ENCODE peak calls at places on chromosome 21, in four cellular contexts. One of them, this sample, is unnamed.

GRCh38 chr21:37207441-37208009 is 59.6 kb downstream of the VPS26C start:
- DNase-seq in GM12878: peak; percentile 82
- DNase-seq in K562: no peak
- DNase-seq in HepG2: peak; percentile 93
- DNase-seq in this sample: no peak

GRCh38 chr21:43994085-43994484 is 18.0 kb upstream of the TRAPPC10 start:
- DNase-seq in GM12878: no peak
- DNase-seq in K562: no peak
- DNase-seq in HepG2: no peak
- DNase-seq in this sample: no peak

GRCh38 chr21:28294046-28294445 is 698.6 kb downstream of the LTN1 start:
- DNase-seq in GM12878: no peak
- DNase-seq in K562: no peak
- DNase-seq in HepG2: no peak
- DNase-seq in this sample: no peak

GRCh38 chr21:25891596-25891995 is 156.8 kb downstream of the GABPA start:
- DNase-seq in GM12878: no peak
- DNase-seq in K562: no peak
- DNase-seq in HepG2: no peak
- DNase-seq in this sample: no peak

GRCh38 chr21:29487154-29487553 is 188.4 kb downstream of the BACH1 start:
- DNase-seq in GM12878: no peak
- DNase-seq in K562: no peak
- DNase-seq in HepG2: no peak
- DNase-seq in this sample: no peak

GRCh38 chr21:35226960-35227741 is 178.0 kb upstream of the RUNX1 start:
- DNase-seq in GM12878: peak; percentile 74
- DNase-seq in K562: no peak
- DNase-seq in HepG2: no peak
- DNase-seq in this sample: no peak

GRCh38 chr21:44024895-44025353 is 12.8 kb downstream of the TRAPPC10 start:
- DNase-seq in GM12878: no peak
- DNase-seq in K562: peak; percentile 77
- DNase-seq in HepG2: no peak
- DNase-seq in this sample: peak; percentile 65

GRCh38 chr21:34996304-34997081 is 52.6 kb downstream of the RUNX1 start:
- DNase-seq in GM12878: no peak
- DNase-seq in K562: peak; percentile 92
- DNase-seq in HepG2: no peak
- DNase-seq in this sample: no peak

GRCh38 chr21:31733521-31734149 is 1.7 kb upstream of the SCAF4 start:
- DNase-seq in GM12878: no peak
- DNase-seq in K562: peak; percentile 76
- DNase-seq in HepG2: no peak
- DNase-seq in this sample: no peak

GRCh38 chr21:43306911-43307676 is 119.8 kb downstream of the SIK1 start:
- DNase-seq in GM12878: peak; percentile 39
- DNase-seq in K562: peak; percentile 32
- DNase-seq in HepG2: peak; percentile 61
- DNase-seq in this sample: no peak

GRCh38 chr21:44567481-44568171 is 5.9 kb upstream of the KRTAP10-4 start:
- DNase-seq in GM12878: no peak
- DNase-seq in K562: no peak
- DNase-seq in HepG2: no peak
- DNase-seq in this sample: no peak

GRCh38 chr21:37128069-37128468 is 55.0 kb downstream of the TTC3 start:
- DNase-seq in GM12878: no peak
- DNase-seq in K562: no peak
- DNase-seq in HepG2: no peak
- DNase-seq in this sample: no peak

GRCh38 chr21:20998456-20998789 is 214 bp downstream of the NCAM2 start:
- DNase-seq in GM12878: no peak
- DNase-seq in K562: no peak
- DNase-seq in HepG2: no peak
- DNase-seq in this sample: no peak

GRCh38 chr21:44793269-44794030 is 8.2 kb downstream of the UBE2G2 start:
- DNase-seq in GM12878: no peak
- DNase-seq in K562: peak; percentile 84
- DNase-seq in HepG2: peak; percentile 57
- DNase-seq in this sample: peak; percentile 88

GRCh38 chr21:34865922-34866271 is 183.2 kb downstream of the RUNX1 start:
- DNase-seq in GM12878: peak; percentile 74
- DNase-seq in K562: no peak
- DNase-seq in HepG2: peak; percentile 16
- DNase-seq in this sample: no peak

GRCh38 chr21:35026617-35027557 is 22.2 kb downstream of the RUNX1 start:
- DNase-seq in GM12878: no peak
- DNase-seq in K562: peak; percentile 99
- DNase-seq in HepG2: peak; percentile 95
- DNase-seq in this sample: no peak

GRCh38 chr21:34345892-34346291 is 17.9 kb upstream of the KCNE2 start:
- DNase-seq in GM12878: no peak
- DNase-seq in K562: no peak
- DNase-seq in HepG2: no peak
- DNase-seq in this sample: no peak

GRCh38 chr21:36022704-36023103 is 37.6 kb downstream of the SETD4 start:
- DNase-seq in GM12878: no peak
- DNase-seq in K562: no peak
- DNase-seq in HepG2: no peak
- DNase-seq in this sample: no peak

GRCh38 chr21:29888437-29888836 is 51.4 kb downstream of the GRIK1 start:
- DNase-seq in GM12878: no peak
- DNase-seq in K562: no peak
- DNase-seq in HepG2: no peak
- DNase-seq in this sample: no peak

GRCh38 chr21:31893841-31894240 is 21.0 kb downstream of the HUNK start:
- DNase-seq in GM12878: no peak
- DNase-seq in K562: no peak
- DNase-seq in HepG2: no peak
- DNase-seq in this sample: no peak

GRCh38 chr21:17334478-17334877 is 178.4 kb upstream of the CXADR start:
- DNase-seq in GM12878: no peak
- DNase-seq in K562: no peak
- DNase-seq in HepG2: no peak
- DNase-seq in this sample: peak; percentile 16

GRCh38 chr21:44592446-44593365 is at the start of gene KRTAP10-6:
- DNase-seq in GM12878: no peak
- DNase-seq in K562: no peak
- DNase-seq in HepG2: no peak
- DNase-seq in this sample: no peak

GRCh38 chr21:29481081-29481480 is 182.4 kb downstream of the BACH1 start:
- DNase-seq in GM12878: no peak
- DNase-seq in K562: no peak
- DNase-seq in HepG2: no peak
- DNase-seq in this sample: no peak

GRCh38 chr21:14308234-14308633 is 74.7 kb downstream of the HSPA13 start:
- DNase-seq in GM12878: no peak
- DNase-seq in K562: no peak
- DNase-seq in HepG2: no peak
- DNase-seq in this sample: no peak

GRCh38 chr21:16592399-16592798 is 862.6 kb downstream of the USP25 start:
- DNase-seq in GM12878: no peak
- DNase-seq in K562: no peak
- DNase-seq in HepG2: no peak
- DNase-seq in this sample: no peak

GRCh38 chr21:34517491-34518245 is 5.7 kb upstream of the KCNE1 start:
- DNase-seq in GM12878: no peak
- DNase-seq in K562: peak; percentile 19
- DNase-seq in HepG2: peak; percentile 44
- DNase-seq in this sample: no peak

GRCh38 chr21:15437873-15438272 is 291.9 kb upstream of the USP25 start:
- DNase-seq in GM12878: peak; percentile 46
- DNase-seq in K562: no peak
- DNase-seq in HepG2: no peak
- DNase-seq in this sample: no peak

GRCh38 chr21:14952916-14953315 is 111.9 kb downstream of the NRIP1 start:
- DNase-seq in GM12878: no peak
- DNase-seq in K562: no peak
- DNase-seq in HepG2: no peak
- DNase-seq in this sample: no peak

GRCh38 chr21:24375201-24375600 is 1232.1 kb downstream of the MRPL39 start:
- DNase-seq in GM12878: no peak
- DNase-seq in K562: peak; percentile 9
- DNase-seq in HepG2: no peak
- DNase-seq in this sample: no peak

GRCh38 chr21:30425826-30426225 is at the start of gene KRTAP13-3:
- DNase-seq in GM12878: no peak
- DNase-seq in K562: no peak
- DNase-seq in HepG2: no peak
- DNase-seq in this sample: no peak

GRCh38 chr21:34670220-34670961 is 1.6 kb downstream of the CLIC6 start:
- DNase-seq in GM12878: no peak
- DNase-seq in K562: no peak
- DNase-seq in HepG2: no peak
- DNase-seq in this sample: no peak

GRCh38 chr21:34881421-34881820 is 167.7 kb downstream of the RUNX1 start:
- DNase-seq in GM12878: no peak
- DNase-seq in K562: no peak
- DNase-seq in HepG2: no peak
- DNase-seq in this sample: no peak

GRCh38 chr21:28261291-28261690 is 731.4 kb downstream of the LTN1 start:
- DNase-seq in GM12878: no peak
- DNase-seq in K562: no peak
- DNase-seq in HepG2: no peak
- DNase-seq in this sample: no peak

GRCh38 chr21:27258222-27258621 is 291.3 kb upstream of the ADAMTS5 start:
- DNase-seq in GM12878: no peak
- DNase-seq in K562: no peak
- DNase-seq in HepG2: no peak
- DNase-seq in this sample: no peak
- TF ChIP-seq TARDBP in GM12878: no peak
- TF ChIP-seq TARDBP in K562: no peak
- TF ChIP-seq TARDBP in HepG2: no peak
- TF ChIP-seq TARDBP in this sample: no peak

GRCh38 chr21:33019885-33020557 is 5.7 kb upstream of the OLIG2 start:
- DNase-seq in GM12878: no peak
- DNase-seq in K562: no peak
- DNase-seq in HepG2: no peak
- DNase-seq in this sample: no peak
- TF ChIP-seq BHLHE40 in GM12878: no peak
- TF ChIP-seq BHLHE40 in K562: no peak
- TF ChIP-seq BHLHE40 in HepG2: no peak
- TF ChIP-seq BHLHE40 in this sample: no peak

GRCh38 chr21:45970674-45971486 is 10.7 kb upstream of the COL6A1 start:
- DNase-seq in GM12878: no peak
- DNase-seq in K562: peak; percentile 68
- DNase-seq in HepG2: peak; percentile 33
- DNase-seq in this sample: peak; percentile 85
- TF ChIP-seq TARDBP in GM12878: no peak
- TF ChIP-seq TARDBP in K562: no peak
- TF ChIP-seq TARDBP in HepG2: no peak
- TF ChIP-seq TARDBP in this sample: no peak

DNA sequence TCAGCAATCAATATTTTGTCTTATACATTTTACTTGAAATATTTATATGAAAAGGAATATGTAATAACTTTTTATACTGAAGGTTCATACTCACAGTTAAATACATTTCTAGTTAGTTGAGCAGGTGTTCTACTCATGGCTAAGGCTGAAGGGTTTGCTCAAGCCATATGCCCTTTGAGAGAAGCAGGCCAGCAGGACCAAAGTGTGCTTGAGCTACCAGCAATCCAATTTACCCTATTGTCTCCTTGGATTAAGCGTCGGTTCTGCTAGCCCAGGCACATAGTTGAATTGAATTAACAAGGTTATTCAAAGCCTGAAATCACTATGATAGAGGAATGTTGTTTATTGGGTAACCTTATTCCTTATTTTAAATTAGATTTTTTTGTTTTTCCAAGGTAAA is 151.5 kb upstream of the BACE2 start:
- DNase-seq in GM12878: no peak
- DNase-seq in K562: no peak
- DNase-seq in HepG2: no peak
- DNase-seq in this sample: no peak
- TF ChIP-seq BHLHE40 in GM12878: no peak
- TF ChIP-seq BHLHE40 in K562: no peak
- TF ChIP-seq BHLHE40 in HepG2: no peak
- TF ChIP-seq BHLHE40 in this sample: no peak

GRCh38 chr21:8990326-8991087 is 1530.9 kb upstream of the TPTE start:
- DNase-seq in GM12878: no peak
- DNase-seq in K562: peak; percentile 86
- DNase-seq in HepG2: peak; percentile 94
- DNase-seq in this sample: no peak
- TF ChIP-seq TARDBP in GM12878: no peak
- TF ChIP-seq TARDBP in K562: no peak
- TF ChIP-seq TARDBP in HepG2: no peak
- TF ChIP-seq TARDBP in this sample: no peak

GRCh38 chr21:38910390-38911008 is 104.8 kb downstream of the ETS2 start:
- DNase-seq in GM12878: no peak
- DNase-seq in K562: no peak
- DNase-seq in HepG2: no peak
- DNase-seq in this sample: no peak
- TF ChIP-seq BHLHE40 in GM12878: no peak
- TF ChIP-seq BHLHE40 in K562: no peak
- TF ChIP-seq BHLHE40 in HepG2: no peak
- TF ChIP-seq BHLHE40 in this sample: no peak

GRCh38 chr21:42071146-42071737 is at the start of gene UMODL1:
- DNase-seq in GM12878: no peak
- DNase-seq in K562: no peak
- DNase-seq in HepG2: no peak
- DNase-seq in this sample: no peak
- TF ChIP-seq TARDBP in GM12878: no peak
- TF ChIP-seq TARDBP in K562: no peak
- TF ChIP-seq TARDBP in HepG2: no peak
- TF ChIP-seq TARDBP in this sample: no peak